ENCODE peak calls at places on chromosome 10, in nine cellular contexts. One of them, this sample, is unnamed.

GRCh38 chr10:79352035-79352595 is 4.8 kb downstream of the PPIF start:
- DNase-seq in fibroblast of the aortic adventitia: no peak
- DNase-seq in bronchial epithelial cell: no peak
- DNase-seq in nephron progenitor cell: no peak
- DNase-seq in brain microvascular endothelial cell: no peak
- DNase-seq in cardiac fibroblast: no peak
- DNase-seq in stomach: no peak
- DNase-seq in progenitor cell of endocrine pancreas: no peak
- DNase-seq in fibroblast of pulmonary artery: no peak
- DNase-seq in this sample: no peak

GRCh38 chr10:34864156-34865075 is 49.3 kb upstream of the PARD3 start:
- DNase-seq in fibroblast of the aortic adventitia: no peak
- DNase-seq in bronchial epithelial cell: no peak
- DNase-seq in nephron progenitor cell: no peak
- DNase-seq in brain microvascular endothelial cell: no peak
- DNase-seq in cardiac fibroblast: peak
- DNase-seq in stomach: no peak
- DNase-seq in progenitor cell of endocrine pancreas: no peak
- DNase-seq in fibroblast of pulmonary artery: no peak
- DNase-seq in this sample: no peak

GRCh38 chr10:77845455-77845850 is 81.1 kb downstream of the DLG5 start:
- DNase-seq in fibroblast of the aortic adventitia: no peak
- DNase-seq in bronchial epithelial cell: no peak
- DNase-seq in nephron progenitor cell: no peak
- DNase-seq in brain microvascular endothelial cell: no peak
- DNase-seq in cardiac fibroblast: no peak
- DNase-seq in stomach: no peak
- DNase-seq in progenitor cell of endocrine pancreas: no peak
- DNase-seq in fibroblast of pulmonary artery: no peak
- DNase-seq in this sample: no peak

GRCh38 chr10:11237571-11237970 is 219.9 kb downstream of the CELF2 start:
- DNase-seq in fibroblast of the aortic adventitia: no peak
- DNase-seq in bronchial epithelial cell: no peak
- DNase-seq in nephron progenitor cell: no peak
- DNase-seq in brain microvascular endothelial cell: no peak
- DNase-seq in cardiac fibroblast: no peak
- DNase-seq in stomach: no peak
- DNase-seq in progenitor cell of endocrine pancreas: no peak
- DNase-seq in fibroblast of pulmonary artery: no peak
- DNase-seq in this sample: no peak

GRCh38 chr10:56370217-56371113 is 9.4 kb upstream of the ZWINT start:
- DNase-seq in fibroblast of the aortic adventitia: no peak
- DNase-seq in bronchial epithelial cell: peak
- DNase-seq in nephron progenitor cell: no peak
- DNase-seq in brain microvascular endothelial cell: no peak
- DNase-seq in cardiac fibroblast: no peak
- DNase-seq in stomach: no peak
- DNase-seq in progenitor cell of endocrine pancreas: no peak
- DNase-seq in fibroblast of pulmonary artery: peak
- DNase-seq in this sample: peak

GRCh38 chr10:52864459-52865106 is 92.0 kb upstream of the MBL2 start:
- DNase-seq in fibroblast of the aortic adventitia: peak
- DNase-seq in bronchial epithelial cell: peak
- DNase-seq in nephron progenitor cell: no peak
- DNase-seq in brain microvascular endothelial cell: peak
- DNase-seq in cardiac fibroblast: peak
- DNase-seq in stomach: no peak
- DNase-seq in progenitor cell of endocrine pancreas: no peak
- DNase-seq in fibroblast of pulmonary artery: peak
- DNase-seq in this sample: peak

GRCh38 chr10:13987472-13987871 is 343.3 kb downstream of the FRMD4A start:
- DNase-seq in fibroblast of the aortic adventitia: peak
- DNase-seq in bronchial epithelial cell: peak
- DNase-seq in nephron progenitor cell: no peak
- DNase-seq in brain microvascular endothelial cell: peak
- DNase-seq in cardiac fibroblast: peak
- DNase-seq in stomach: no peak
- DNase-seq in progenitor cell of endocrine pancreas: no peak
- DNase-seq in fibroblast of pulmonary artery: peak
- DNase-seq in this sample: peak

GRCh38 chr10:61140765-61141392 is 196.9 kb upstream of the RHOBTB1 start:
- DNase-seq in fibroblast of the aortic adventitia: peak
- DNase-seq in bronchial epithelial cell: peak
- DNase-seq in nephron progenitor cell: no peak
- DNase-seq in brain microvascular endothelial cell: peak
- DNase-seq in cardiac fibroblast: peak
- DNase-seq in stomach: peak
- DNase-seq in progenitor cell of endocrine pancreas: no peak
- DNase-seq in fibroblast of pulmonary artery: peak
- DNase-seq in this sample: peak

GRCh38 chr10:4541292-4541691 is 284.7 kb upstream of the AKR1E2 start:
- DNase-seq in fibroblast of the aortic adventitia: peak
- DNase-seq in bronchial epithelial cell: peak
- DNase-seq in nephron progenitor cell: no peak
- DNase-seq in brain microvascular endothelial cell: peak
- DNase-seq in cardiac fibroblast: peak
- DNase-seq in stomach: peak
- DNase-seq in progenitor cell of endocrine pancreas: no peak
- DNase-seq in fibroblast of pulmonary artery: peak
- DNase-seq in this sample: peak

DNA sequence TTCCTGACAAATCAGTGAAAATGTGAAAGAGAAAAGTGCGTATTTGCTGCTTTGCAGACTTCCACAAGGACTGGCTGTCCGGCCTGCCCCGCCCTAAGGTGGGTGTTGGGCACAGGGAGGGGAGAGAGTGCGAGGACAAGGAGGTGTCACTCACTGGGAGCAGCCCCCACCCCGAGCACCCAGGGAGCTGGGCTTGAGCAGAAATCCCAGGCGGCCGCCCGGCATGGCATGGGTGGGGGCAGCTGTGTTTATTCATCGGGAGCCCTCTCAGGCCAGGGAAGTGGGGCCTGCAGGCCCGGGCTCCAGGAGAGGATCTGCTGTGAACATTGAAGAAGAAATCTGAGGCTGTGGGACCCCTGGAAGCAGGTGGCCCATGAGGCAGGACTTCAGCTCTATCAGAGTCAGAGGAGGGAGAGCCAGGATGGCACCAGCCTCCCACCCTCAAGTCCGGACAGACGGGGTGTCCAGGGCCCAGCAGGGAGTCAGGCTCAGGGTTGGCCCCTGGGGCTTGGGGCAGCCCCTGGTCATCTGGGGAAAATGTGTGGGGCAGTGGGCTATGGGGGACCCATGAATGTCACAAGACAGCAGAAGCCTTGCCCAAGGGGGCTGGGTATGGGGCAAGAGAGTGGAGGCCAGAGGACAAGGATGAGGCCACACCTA is 164.4 kb upstream of the PPP2R2D start:
- DNase-seq in fibroblast of the aortic adventitia: no peak
- DNase-seq in bronchial epithelial cell: no peak
- DNase-seq in nephron progenitor cell: no peak
- DNase-seq in brain microvascular endothelial cell: no peak
- DNase-seq in cardiac fibroblast: no peak
- DNase-seq in stomach: peak
- DNase-seq in progenitor cell of endocrine pancreas: no peak
- DNase-seq in fibroblast of pulmonary artery: no peak
- DNase-seq in this sample: no peak
- TF ChIP-seq CTCF in fibroblast of the aortic adventitia: no peak
- TF ChIP-seq CTCF in bronchial epithelial cell: no peak
- TF ChIP-seq CTCF in nephron progenitor cell: no peak
- TF ChIP-seq CTCF in brain microvascular endothelial cell: no peak
- TF ChIP-seq CTCF in cardiac fibroblast: no peak
- TF ChIP-seq CTCF in stomach: no peak
- TF ChIP-seq CTCF in progenitor cell of endocrine pancreas: no peak
- TF ChIP-seq CTCF in fibroblast of pulmonary artery: no peak
- TF ChIP-seq CTCF in this sample: no peak

GRCh38 chr10:92572362-92573090 is 1.4 kb downstream of the IDE start:
- DNase-seq in fibroblast of the aortic adventitia: peak
- DNase-seq in bronchial epithelial cell: peak
- DNase-seq in nephron progenitor cell: no peak
- DNase-seq in brain microvascular endothelial cell: no peak
- DNase-seq in cardiac fibroblast: no peak
- DNase-seq in stomach: no peak
- DNase-seq in progenitor cell of endocrine pancreas: no peak
- DNase-seq in fibroblast of pulmonary artery: no peak
- DNase-seq in this sample: no peak

GRCh38 chr10:92573091-92573797 is 649 bp downstream of the IDE start:
- DNase-seq in fibroblast of the aortic adventitia: peak
- DNase-seq in bronchial epithelial cell: peak
- DNase-seq in nephron progenitor cell: peak
- DNase-seq in brain microvascular endothelial cell: no peak
- DNase-seq in cardiac fibroblast: peak
- DNase-seq in stomach: peak
- DNase-seq in progenitor cell of endocrine pancreas: no peak
- DNase-seq in fibroblast of pulmonary artery: peak
- DNase-seq in this sample: peak

GRCh38 chr10:92575961-92576360 is 2.1 kb upstream of the IDE start:
- DNase-seq in fibroblast of the aortic adventitia: peak
- DNase-seq in bronchial epithelial cell: peak
- DNase-seq in nephron progenitor cell: no peak
- DNase-seq in brain microvascular endothelial cell: no peak
- DNase-seq in cardiac fibroblast: no peak
- DNase-seq in stomach: no peak
- DNase-seq in progenitor cell of endocrine pancreas: no peak
- DNase-seq in fibroblast of pulmonary artery: peak
- DNase-seq in this sample: peak

GRCh38 chr10:92574545-92575377 is 868 bp upstream of the IDE start:
- DNase-seq in fibroblast of the aortic adventitia: peak
- DNase-seq in bronchial epithelial cell: peak
- DNase-seq in nephron progenitor cell: no peak
- DNase-seq in brain microvascular endothelial cell: peak
- DNase-seq in cardiac fibroblast: peak
- DNase-seq in stomach: no peak
- DNase-seq in progenitor cell of endocrine pancreas: no peak
- DNase-seq in fibroblast of pulmonary artery: peak
- DNase-seq in this sample: no peak

GRCh38 chr10:92573798-92574544 is at the start of gene IDE:
- DNase-seq in fibroblast of the aortic adventitia: peak
- DNase-seq in bronchial epithelial cell: peak
- DNase-seq in nephron progenitor cell: peak
- DNase-seq in brain microvascular endothelial cell: peak
- DNase-seq in cardiac fibroblast: peak
- DNase-seq in stomach: peak
- DNase-seq in progenitor cell of endocrine pancreas: peak
- DNase-seq in fibroblast of pulmonary artery: peak
- DNase-seq in this sample: peak
- TF ChIP-seq CTCF in fibroblast of the aortic adventitia: peak
- TF ChIP-seq CTCF in bronchial epithelial cell: peak
- TF ChIP-seq CTCF in nephron progenitor cell: peak
- TF ChIP-seq CTCF in brain microvascular endothelial cell: peak
- TF ChIP-seq CTCF in cardiac fibroblast: peak
- TF ChIP-seq CTCF in stomach: peak
- TF ChIP-seq CTCF in progenitor cell of endocrine pancreas: peak
- TF ChIP-seq CTCF in fibroblast of pulmonary artery: peak
- TF ChIP-seq CTCF in this sample: peak

DNA sequence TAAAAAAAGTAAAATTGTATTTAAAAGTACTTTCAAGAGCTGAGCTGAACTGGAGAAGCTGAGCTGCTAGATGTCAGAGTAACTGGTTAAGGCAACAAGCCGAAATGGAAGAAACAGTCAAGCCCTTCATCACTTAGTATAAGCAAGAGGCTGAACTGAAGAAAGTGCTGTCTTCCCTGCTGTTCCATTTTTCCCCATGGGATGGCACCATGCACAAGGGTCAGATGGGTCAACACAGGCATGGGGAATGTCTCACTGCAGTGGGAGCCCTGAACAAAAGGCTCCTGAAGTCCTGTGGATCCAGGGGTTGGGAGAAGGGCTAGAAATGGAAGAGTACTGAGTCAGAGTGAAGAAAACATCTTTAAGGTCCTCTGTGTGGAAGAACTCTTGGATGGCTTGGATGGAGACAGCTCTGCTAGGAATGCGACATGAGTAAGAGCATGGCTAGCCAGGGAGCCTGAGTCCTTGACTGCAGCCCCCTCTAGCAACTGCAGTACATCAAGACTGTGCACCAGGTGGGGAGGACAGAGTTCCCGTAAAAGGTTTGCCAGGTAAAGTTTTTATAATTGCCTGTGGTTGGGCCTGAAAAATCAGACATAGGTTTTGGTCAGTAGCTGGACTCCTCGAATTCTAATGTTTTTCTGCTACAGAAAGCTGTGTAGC is 348.3 kb downstream of the GPR158 start:
- DNase-seq in fibroblast of the aortic adventitia: peak
- DNase-seq in bronchial epithelial cell: peak
- DNase-seq in nephron progenitor cell: no peak
- DNase-seq in brain microvascular endothelial cell: no peak
- DNase-seq in cardiac fibroblast: peak
- DNase-seq in stomach: no peak
- DNase-seq in progenitor cell of endocrine pancreas: no peak
- DNase-seq in fibroblast of pulmonary artery: peak
- DNase-seq in this sample: peak
- TF ChIP-seq CTCF in fibroblast of the aortic adventitia: peak
- TF ChIP-seq CTCF in bronchial epithelial cell: peak
- TF ChIP-seq CTCF in nephron progenitor cell: no peak
- TF ChIP-seq CTCF in brain microvascular endothelial cell: peak
- TF ChIP-seq CTCF in cardiac fibroblast: peak
- TF ChIP-seq CTCF in stomach: no peak
- TF ChIP-seq CTCF in progenitor cell of endocrine pancreas: peak
- TF ChIP-seq CTCF in fibroblast of pulmonary artery: peak
- TF ChIP-seq CTCF in this sample: peak

DNA sequence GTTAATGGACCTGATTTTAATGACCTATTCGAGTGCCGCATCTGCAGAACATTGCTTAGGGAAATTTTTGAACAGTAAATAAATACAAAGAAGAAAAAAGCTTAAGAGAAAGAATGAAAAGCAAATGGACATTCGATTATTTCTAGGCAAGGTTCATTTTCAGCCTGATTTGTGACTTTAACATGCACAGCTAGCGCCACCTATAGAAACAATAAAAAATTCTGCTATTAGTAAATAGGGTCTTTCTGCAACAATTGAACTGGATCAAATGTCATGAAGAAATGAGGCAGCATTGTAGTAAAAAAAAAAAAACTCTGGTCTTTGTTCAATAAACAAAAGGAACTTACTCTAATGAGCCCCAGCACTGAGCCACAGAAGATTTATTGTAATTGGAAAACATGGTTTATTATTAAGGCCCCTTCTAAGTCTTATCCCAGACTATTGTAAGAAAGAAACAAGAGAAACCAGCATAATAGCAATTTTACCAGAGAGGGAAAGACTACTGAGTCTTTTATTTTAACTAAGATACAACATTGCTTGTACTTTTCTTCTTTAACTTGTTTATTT is 41.4 kb upstream of the GHITM start:
- DNase-seq in fibroblast of the aortic adventitia: peak
- DNase-seq in bronchial epithelial cell: peak
- DNase-seq in nephron progenitor cell: no peak
- DNase-seq in brain microvascular endothelial cell: no peak
- DNase-seq in cardiac fibroblast: peak
- DNase-seq in stomach: no peak
- DNase-seq in progenitor cell of endocrine pancreas: no peak
- DNase-seq in fibroblast of pulmonary artery: peak
- DNase-seq in this sample: peak
- TF ChIP-seq CTCF in fibroblast of the aortic adventitia: peak
- TF ChIP-seq CTCF in bronchial epithelial cell: peak
- TF ChIP-seq CTCF in nephron progenitor cell: peak
- TF ChIP-seq CTCF in brain microvascular endothelial cell: peak
- TF ChIP-seq CTCF in cardiac fibroblast: peak
- TF ChIP-seq CTCF in stomach: peak
- TF ChIP-seq CTCF in progenitor cell of endocrine pancreas: peak
- TF ChIP-seq CTCF in fibroblast of pulmonary artery: peak
- TF ChIP-seq CTCF in this sample: peak

GRCh38 chr10:20858292-20859124 is 38.6 kb downstream of the NEBL start:
- DNase-seq in fibroblast of the aortic adventitia: peak
- DNase-seq in bronchial epithelial cell: peak
- DNase-seq in nephron progenitor cell: no peak
- DNase-seq in brain microvascular endothelial cell: no peak
- DNase-seq in cardiac fibroblast: peak
- DNase-seq in stomach: no peak
- DNase-seq in progenitor cell of endocrine pancreas: no peak
- DNase-seq in fibroblast of pulmonary artery: peak
- DNase-seq in this sample: peak
- TF ChIP-seq CTCF in fibroblast of the aortic adventitia: peak
- TF ChIP-seq CTCF in bronchial epithelial cell: peak
- TF ChIP-seq CTCF in nephron progenitor cell: peak
- TF ChIP-seq CTCF in brain microvascular endothelial cell: peak
- TF ChIP-seq CTCF in cardiac fibroblast: peak
- TF ChIP-seq CTCF in stomach: peak
- TF ChIP-seq CTCF in progenitor cell of endocrine pancreas: peak
- TF ChIP-seq CTCF in fibroblast of pulmonary artery: peak
- TF ChIP-seq CTCF in this sample: peak

This sample was measured in MCF 10A.